ENCODE peak calls at places on chromosomes 3 and 15, in eight cellular contexts. B is cardiac muscle cell; M is CD8-positive, alpha-beta T cell; I is thoracic aorta; D is sigmoid colon; Q is adrenal gland; S is upper lobe of right lung; O is psoas muscle. N is an unnamed sample.

GRCh38 chr15:29071193-29071906 is 185.6 kb downstream of the APBA2 start:
- DNase-seq in Q (no peak), M (no peak), I (no peak), D (peak; percentile 41), O (no peak), B (no peak), S (peak; percentile 46), N (no peak)

GRCh38 chr3:134598813-134599563 is 51.8 kb downstream of the KY start:
- DNase-seq in O (no peak), D (no peak), I (no peak), S (no peak), Q (no peak), M (no peak), B (no peak), N (no peak)

GRCh38 chr3:50165388-50166308 is 10.5 kb downstream of the SEMA3F start:
- DNase-seq in S (no peak), O (peak; percentile 33), M (no peak), I (no peak), D (no peak), B (no peak), Q (no peak), N (no peak)

GRCh38 chr3:131083190-131083863 is 56.6 kb downstream of the NEK11 start:
- DNase-seq in B (peak; percentile 51), S (no peak), O (peak; percentile 42), Q (peak; percentile 53), I (no peak), M (no peak), D (peak; percentile 61), N (peak; percentile 10)

GRCh38 chr3:116388867-116389385 is 56.4 kb downstream of the LSAMP start:
- DNase-seq in M (no peak), O (no peak), Q (no peak), I (no peak), D (no peak), B (no peak), S (no peak), N (no peak)

GRCh38 chr3:5004319-5005152 is 25.3 kb downstream of the BHLHE40 start:
- DNase-seq in Q (no peak), O (no peak), D (peak; percentile 46), I (no peak), S (no peak), B (no peak), M (no peak), N (no peak)

GRCh38 chr3:76410762-76411281 is 625.5 kb upstream of the ZNF717 start:
- DNase-seq in S (no peak), I (no peak), M (no peak), D (no peak), B (no peak), Q (no peak), O (no peak), N (no peak)

GRCh38 chr3:40780801-40781406 is 256.1 kb downstream of the ZNF621 start:
- DNase-seq in I (peak; percentile 11), D (peak; percentile 73), B (no peak), Q (no peak), O (peak; percentile 60), M (no peak), S (no peak), N (no peak)

GRCh38 chr15:92393994-92394326 is 279 bp downstream of the ST8SIA2 start:
- DNase-seq in D (no peak), S (no peak), B (no peak), M (no peak), Q (no peak), O (no peak), I (no peak), N (no peak)

GRCh38 chr15:75170711-75171341 is 30.9 kb upstream of the C15orf39 start:
- DNase-seq in O (no peak), S (peak; percentile 42), D (no peak), M (no peak), I (no peak), B (peak; percentile 43), Q (no peak), N (no peak)

GRCh38 chr15:25091421-25092158 is 136.8 kb downstream of the SNRPN start:
- DNase-seq in S (no peak), M (no peak), I (no peak), O (no peak), D (no peak), B (no peak), Q (no peak), N (no peak)
- H3K9me3 ChIP-seq in S (peaks cover 62% of the 10 kb centered on the region), M (peaks cover 43% of the 10 kb centered on the region), I (peaks cover 29% of the 10 kb centered on the region), O (peaks cover 68% of the 10 kb centered on the region), D (peaks cover 10% of the 10 kb centered on the region), B (no peaks in the 10 kb centered on the region), Q (no peaks in the 10 kb centered on the region), N (peaks cover 3% of the 10 kb centered on the region)

GRCh38 chr15:26087395-26087794 is 224.3 kb upstream of the ATP10A start:
- DNase-seq in I (no peak), B (no peak), S (no peak), M (no peak), D (no peak), O (no peak), Q (no peak), N (no peak)

GRCh38 chr15:26081758-26082068 is 218.6 kb upstream of the ATP10A start:
- DNase-seq in Q (no peak), O (no peak), B (no peak), I (no peak), M (no peak), D (no peak), S (no peak), N (no peak)

GRCh38 chr15:26082069-26082832 is 219.1 kb upstream of the ATP10A start:
- DNase-seq in O (peak; percentile 95), B (peak; percentile 96), M (peak; percentile 94), D (peak; percentile 98), S (peak; percentile 98), Q (peak; percentile 97), I (peak; percentile 89), N (peak; percentile 91)

GRCh38 chr15:26083457-26084350 is 220.6 kb upstream of the ATP10A start:
- DNase-seq in B (peak; percentile 9), O (no peak), Q (no peak), S (no peak), D (no peak), I (no peak), M (no peak), N (no peak)

GRCh38 chr15:26082833-26083174 is 219.7 kb upstream of the ATP10A start:
- DNase-seq in B (no peak), D (no peak), S (no peak), I (no peak), M (no peak), O (no peak), Q (no peak), N (no peak)
- TF ChIP-seq CTCF in B (no peak), D (no peak), S (no peak), I (no peak), M (no peak), O (no peak), Q (no peak), N (no peak)

GRCh38 chr15:84604804-84605203 is 4.0 kb downstream of the ZSCAN2 start:
- DNase-seq in D (no peak), I (no peak), M (peak; percentile 18), Q (no peak), O (no peak), B (no peak), S (no peak), N (no peak)

GRCh38 chr15:84601555-84601838 is 688 bp downstream of the ZSCAN2 start:
- DNase-seq in B (no peak), S (no peak), O (no peak), Q (no peak), D (no peak), M (no peak), I (no peak), N (no peak)

GRCh38 chr15:84606653-84607120 is 5.9 kb downstream of the ZSCAN2 start:
- DNase-seq in O (no peak), M (no peak), Q (no peak), I (no peak), B (no peak), D (peak; percentile 17), S (no peak), N (no peak)

GRCh38 chr15:84605225-84605882 is 4.5 kb downstream of the ZSCAN2 start:
- DNase-seq in S (no peak), B (no peak), O (no peak), M (no peak), I (no peak), D (no peak), Q (no peak), N (no peak)

DNA sequence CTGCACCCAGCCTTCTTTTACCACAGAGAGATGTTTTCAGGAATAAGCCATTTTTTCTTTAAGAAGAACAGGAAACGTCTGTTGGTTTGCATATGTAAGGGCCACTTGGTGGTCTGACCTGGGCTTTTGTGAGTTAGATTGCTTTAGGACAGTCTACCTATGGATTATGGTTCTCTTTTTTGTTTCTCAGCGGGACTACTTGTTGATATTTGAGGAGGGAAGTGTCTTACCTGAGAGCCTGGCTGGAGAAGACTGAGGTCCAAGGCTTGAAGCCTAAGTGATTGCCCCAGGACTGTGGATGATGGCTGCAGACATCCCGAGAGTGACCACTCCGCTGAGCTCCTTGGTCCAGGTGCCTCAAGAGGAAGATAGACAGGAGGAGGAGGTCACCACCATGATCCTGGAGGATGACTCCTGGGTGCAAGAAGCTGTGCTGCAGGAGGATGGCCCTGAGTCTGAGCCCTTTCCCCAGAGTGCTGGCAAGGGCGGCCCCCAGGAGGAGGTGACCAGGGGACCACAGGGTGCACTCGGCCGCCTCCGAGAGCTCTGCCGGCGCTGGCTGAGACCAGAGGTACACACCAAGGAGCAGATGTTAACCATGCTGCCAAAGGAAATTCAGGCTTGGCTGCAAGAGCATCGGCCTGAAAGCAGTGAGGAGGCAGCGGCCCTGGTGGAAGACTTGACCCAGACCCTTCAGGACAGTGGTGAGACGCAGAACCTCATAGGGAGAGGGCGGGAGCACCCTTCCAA is 3.0 kb downstream of the ZSCAN2 start:
- DNase-seq in D (no peak), S (no peak), I (no peak), M (no peak), O (no peak), Q (no peak), B (no peak), N (no peak)
- H3K4me1 ChIP-seq in D (peaks cover 9% of the 10 kb centered on the region), S (peaks cover 9% of the 10 kb centered on the region), I (no peaks in the 10 kb centered on the region), M (peaks cover 30% of the 10 kb centered on the region), O (no peaks in the 10 kb centered on the region), Q (peaks cover 34% of the 10 kb centered on the region), B (no peaks in the 10 kb centered on the region), N (peaks cover 9% of the 10 kb centered on the region)

GRCh38 chr15:57598346-57598745 is 6.6 kb downstream of the MYZAP start:
- DNase-seq in O (no peak), M (no peak), B (no peak), I (no peak), S (no peak), Q (no peak), D (no peak), N (no peak)

GRCh38 chr15:57596978-57597377 is 5.3 kb downstream of the MYZAP start:
- DNase-seq in I (no peak), M (no peak), D (peak; percentile 72), S (no peak), B (no peak), O (no peak), Q (no peak), N (no peak)

GRCh38 chr15:57596301-57596855 is 4.7 kb downstream of the MYZAP start:
- DNase-seq in Q (no peak), D (no peak), S (no peak), B (no peak), M (no peak), O (no peak), I (no peak), N (no peak)

GRCh38 chr15:57599299-57599810 is 7.7 kb downstream of the MYZAP start:
- DNase-seq in D (no peak), Q (no peak), M (no peak), I (no peak), S (no peak), B (no peak), O (no peak), N (no peak)

DNA sequence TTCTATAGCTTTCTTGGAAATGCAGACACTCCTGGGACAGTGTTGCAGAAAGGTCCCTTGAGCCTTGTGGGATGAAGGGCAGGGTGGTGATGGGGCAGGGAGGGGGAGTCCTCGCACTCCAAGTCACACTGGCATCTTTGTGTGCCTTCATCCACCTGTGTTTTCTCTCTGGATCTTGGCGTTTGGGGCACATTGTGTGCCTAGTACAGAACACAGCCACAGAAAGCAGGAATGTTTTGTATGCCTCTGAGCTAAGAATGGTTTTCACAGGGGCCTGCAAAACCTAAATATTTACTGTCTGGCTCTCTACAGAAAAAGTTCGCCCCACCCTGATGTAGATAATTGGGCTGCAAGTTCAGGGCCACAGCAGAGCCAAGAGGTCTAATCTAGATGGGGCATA is 5.7 kb downstream of the MYZAP start:
- DNase-seq in Q (no peak), O (no peak), B (no peak), I (no peak), M (no peak), S (no peak), D (no peak), N (no peak)
- H3K9me3 ChIP-seq in Q (no peaks in the 10 kb centered on the region), O (no peaks in the 10 kb centered on the region), B (no peaks in the 10 kb centered on the region), I (no peaks in the 10 kb centered on the region), M (no peaks in the 10 kb centered on the region), S (no peaks in the 10 kb centered on the region), D (no peaks in the 10 kb centered on the region), N (no peaks in the 10 kb centered on the region)

N was measured in gastrocnemius medialis.